ENCODE peak calls at places on chromosomes 3 and 15, in nine cellular contexts. G, M, C, K, X, D, B, J and O are unnamed samples.

GRCh38 chr15:65752151-65752700 is 39.9 kb downstream of the DENND4A start:
- DNase-seq in G (no peak), M (no peak), C (no peak), K (no peak), X (no peak), D (no peak), B (no peak), J (no peak), O (no peak)

GRCh38 chr3:30613135-30613825 is 6.9 kb downstream of the TGFBR2 start:
- DNase-seq in G (no peak), M (no peak), C (no peak), K (no peak), X (no peak), D (no peak), B (no peak), J (no peak), O (no peak)

GRCh38 chr3:53149699-53150098 is 11.3 kb upstream of the PRKCD start:
- DNase-seq in G (no peak), M (no peak), C (no peak), K (no peak), X (no peak), D (no peak), B (no peak), J (no peak), O (no peak)

GRCh38 chr3:23710555-23710954 is 95.2 kb upstream of the UBE2E1 start:
- DNase-seq in G (no peak), M (peak; percentile 21), C (no peak), K (no peak), X (no peak), D (peak; percentile 59), B (no peak), J (peak; percentile 79), O (no peak)

GRCh38 chr3:159236306-159236705 is 434.5 kb downstream of the MFSD1 start:
- DNase-seq in G (no peak), M (no peak), C (no peak), K (no peak), X (no peak), D (no peak), B (no peak), J (no peak), O (no peak)

GRCh38 chr15:52496776-52497470 is 31.8 kb downstream of the MYO5A start:
- DNase-seq in G (no peak), M (no peak), C (no peak), K (peak; percentile 68), X (no peak), D (no peak), B (peak; percentile 33), J (no peak), O (no peak)

GRCh38 chr3:194023501-194024280 is 112.3 kb upstream of the HES1 start:
- DNase-seq in G (no peak), M (no peak), C (no peak), K (peak; percentile 25), X (no peak), D (no peak), B (no peak), J (no peak), O (no peak)

GRCh38 chr3:121660356-121661171 is at the start of gene HCLS1:
- DNase-seq in G (no peak), M (peak; percentile 31), C (no peak), K (no peak), X (no peak), D (peak; percentile 53), B (no peak), J (no peak), O (no peak)

GRCh38 chr3:139032326-139033002 is 11.7 kb upstream of the PRR23B start:
- DNase-seq in G (no peak), M (no peak), C (no peak), K (no peak), X (no peak), D (no peak), B (no peak), J (no peak), O (no peak)

GRCh38 chr15:88918738-88919137 is 5.6 kb upstream of the MFGE8 start:
- DNase-seq in G (no peak), M (peak; percentile 28), C (peak; percentile 94), K (peak; percentile 92), X (peak; percentile 90), D (peak; percentile 77), B (peak; percentile 95), J (no peak), O (no peak)

GRCh38 chr15:67685008-67685599 is 140.2 kb upstream of the SKOR1 start:
- DNase-seq in G (no peak), M (no peak), C (no peak), K (peak; percentile 41), X (no peak), D (no peak), B (no peak), J (no peak), O (no peak)

GRCh38 chr15:59222106-59222505 is 15.5 kb downstream of the LDHAL6B start:
- DNase-seq in G (no peak), M (no peak), C (no peak), K (peak; percentile 35), X (no peak), D (no peak), B (no peak), J (no peak), O (no peak)

GRCh38 chr3:193614430-193614829 is 21.4 kb downstream of the OPA1 start:
- DNase-seq in G (no peak), M (no peak), C (no peak), K (peak; percentile 15), X (no peak), D (no peak), B (no peak), J (no peak), O (no peak)

GRCh38 chr3:69255928-69256327 is 130.0 kb downstream of the FRMD4B start:
- DNase-seq in G (no peak), M (no peak), C (no peak), K (no peak), X (no peak), D (no peak), B (no peak), J (no peak), O (no peak)

GRCh38 chr3:71579301-71579933 is 4.1 kb downstream of the FOXP1 start:
- DNase-seq in G (no peak), M (no peak), C (no peak), K (no peak), X (no peak), D (no peak), B (no peak), J (no peak), O (no peak)

DNA sequence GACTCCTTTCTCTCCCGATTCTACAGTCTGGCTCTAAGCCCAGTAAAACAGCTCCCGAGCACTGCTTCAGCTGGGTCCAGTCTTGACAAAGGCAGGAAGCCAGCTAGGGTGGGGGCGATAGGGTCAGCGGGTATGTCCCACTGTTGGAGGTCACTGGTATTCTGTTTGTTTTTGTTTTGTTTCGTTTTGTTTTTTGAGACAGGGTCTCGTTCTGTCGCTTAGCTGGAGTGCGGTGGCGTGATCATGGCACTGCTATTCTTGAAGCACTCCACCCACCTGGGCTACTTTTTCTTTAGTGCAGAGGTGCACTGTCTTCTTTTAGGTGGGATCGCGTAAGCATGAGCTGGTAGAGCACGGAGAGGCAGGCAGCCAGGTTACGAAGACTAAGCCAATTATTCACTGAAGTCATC is 16.3 kb downstream of the GCSAM start:
- DNase-seq in G (no peak), M (peak; percentile 40), C (no peak), K (no peak), X (no peak), D (peak; percentile 43), B (no peak), J (no peak), O (peak; percentile 20)
- H3K27ac ChIP-seq in G (peak overlapping the region; percentile 7), M (peak overlapping the region; percentile 32), C (no peak overlapping the region), K (no peak overlapping the region), X (no peak overlapping the region), D (peak overlapping the region; percentile 52), B (no peak overlapping the region), J (no peak overlapping the region), O (no peak overlapping the region)

DNA sequence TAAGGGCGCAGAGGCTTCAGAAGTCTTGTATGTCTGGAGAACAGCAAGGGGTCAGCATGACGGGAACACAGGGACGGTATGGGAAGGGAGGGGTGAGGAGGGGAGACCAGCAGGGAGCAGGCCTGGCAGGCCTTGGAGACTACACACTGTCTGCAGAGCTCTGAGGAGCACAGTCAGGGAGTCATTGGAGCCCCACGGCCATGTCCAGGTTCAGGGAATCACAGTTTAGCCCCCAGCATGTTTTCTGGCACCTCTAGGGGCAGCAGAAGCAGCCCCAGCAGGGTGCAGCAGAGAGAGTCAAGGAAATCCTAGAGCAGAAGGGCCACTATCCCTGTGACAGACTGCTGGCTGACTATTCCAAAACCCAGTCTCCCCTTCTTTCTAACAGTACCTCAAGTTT is 3.2 kb downstream of the LAMP3 start:
- DNase-seq in G (no peak), M (no peak), C (no peak), K (no peak), X (no peak), D (no peak), B (no peak), J (peak; percentile 62), O (no peak)
- TF ChIP-seq CTCF in G (peak; percentile 34), M (no peak), C (no peak), K (peak; percentile 41), X (no peak), D (no peak), B (no peak), J (peak; percentile 67), O (peak; percentile 61)

GRCh38 chr3:171366043-171366442 is 94.2 kb downstream of the TNIK start:
- DNase-seq in G (no peak), M (no peak), C (no peak), K (peak; percentile 76), X (no peak), D (no peak), B (no peak), J (no peak), O (no peak)

GRCh38 chr3:171362575-171362974 is 97.6 kb downstream of the TNIK start:
- DNase-seq in G (no peak), M (no peak), C (no peak), K (no peak), X (no peak), D (no peak), B (no peak), J (no peak), O (no peak)

GRCh38 chr3:171363211-171363610 is 97.0 kb downstream of the TNIK start:
- DNase-seq in G (no peak), M (no peak), C (no peak), K (no peak), X (no peak), D (no peak), B (no peak), J (no peak), O (no peak)

GRCh38 chr3:171364500-171364899 is 95.7 kb downstream of the TNIK start:
- DNase-seq in G (no peak), M (no peak), C (no peak), K (no peak), X (no peak), D (no peak), B (no peak), J (no peak), O (no peak)

DNA sequence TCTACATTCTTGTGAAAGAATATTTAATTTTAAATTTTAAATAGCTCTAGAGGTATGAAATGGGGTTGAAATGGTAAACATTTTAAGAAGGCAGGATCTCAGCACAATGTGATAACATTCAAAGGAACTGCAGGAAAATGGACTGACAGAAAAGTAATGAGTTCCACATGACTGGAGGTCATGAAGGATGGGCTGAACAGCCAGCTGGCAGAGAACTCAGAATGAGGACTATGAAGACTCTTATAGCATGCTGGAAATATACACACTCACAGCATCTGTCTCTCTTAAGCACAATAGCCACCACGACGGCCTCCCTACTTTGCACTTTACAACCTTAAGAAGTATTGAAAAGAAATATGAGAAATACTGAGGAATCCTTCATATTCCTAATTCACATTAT is 94.7 kb downstream of the TNIK start:
- DNase-seq in G (no peak), M (no peak), C (no peak), K (no peak), X (no peak), D (no peak), B (no peak), J (no peak), O (no peak)
- H3K27ac ChIP-seq in G (no peak overlapping the region), M (no peak overlapping the region), C (no peak overlapping the region), K (peak overlapping the region; percentile 52), X (no peak overlapping the region), D (no peak overlapping the region), B (no peak overlapping the region), J (no peak overlapping the region), O (no peak overlapping the region)

GRCh38 chr15:40693904-40694705 is 869 bp upstream of the RAD51 start:
- DNase-seq in G (no peak), M (no peak), C (no peak), K (peak; percentile 6), X (no peak), D (no peak), B (no peak), J (no peak), O (peak; percentile 14)
- TF ChIP-seq CTCF in G (no peak), M (no peak), C (no peak), K (no peak), X (no peak), D (no peak), B (no peak), J (no peak), O (no peak)